ENCODE peak calls at places on chromosomes 3 and 15, in six cellular contexts. H is colonic mucosa, X is H9, A is neuronal stem cell, C is GM12878, K is HCT116. I is an unnamed sample.

GRCh38 chr3:173214576-173214975 is 73.5 kb upstream of the SPATA16 start:
- DNase-seq in H (no peak), X (no peak), A (no peak), C (no peak), K (no peak), I (no peak)

GRCh38 chr3:76438971-76439370 is 600.9 kb upstream of the ROBO2 start:
- DNase-seq in H (no peak), X (no peak), A (no peak), C (no peak), K (no peak), I (no peak)

GRCh38 chr3:78809941-78810340 is 957.9 kb downstream of the ROBO1 start:
- DNase-seq in H (no peak), X (no peak), A (no peak), C (no peak), K (no peak), I (no peak)

GRCh38 chr15:59059076-59059597 is 45.8 kb upstream of the CCNB2 start:
- DNase-seq in H (no peak), X (no peak), A (no peak), C (no peak), K (no peak), I (no peak)

GRCh38 chr3:151226088-151226563 is 23.1 kb upstream of the GPR171 start:
- DNase-seq in H (no peak), X (no peak), A (no peak), C (no peak), K (no peak), I (no peak)

GRCh38 chr15:64163662-64164362 is 990 bp upstream of the PPIB start:
- DNase-seq in H (peak; percentile 30), X (no peak), A (no peak), C (no peak), K (no peak), I (no peak)

GRCh38 chr3:122973893-122974615 is 53.5 kb downstream of the SEMA5B start:
- DNase-seq in H (no peak), X (no peak), A (no peak), C (no peak), K (no peak), I (no peak)

GRCh38 chr3:14632445-14632930 is 19.1 kb upstream of the CCDC174 start:
- DNase-seq in H (no peak), X (no peak), A (no peak), C (no peak), K (no peak), I (no peak)

GRCh38 chr3:155080692-155081091 is 573 bp downstream of the MME start:
- DNase-seq in H (no peak), X (no peak), A (no peak), C (no peak), K (no peak), I (no peak)

GRCh38 chr3:172519241-172519640 is 4.0 kb downstream of the TNFSF10 start:
- DNase-seq in H (no peak), X (no peak), A (no peak), C (no peak), K (no peak), I (no peak)

GRCh38 chr3:14150491-14151230 is 25.8 kb downstream of the TMEM43 start:
- DNase-seq in H (no peak), X (peak; percentile 12), A (no peak), C (no peak), K (no peak), I (no peak)

GRCh38 chr3:117263735-117264134 is 554.2 kb downstream of the TUSC7 start:
- DNase-seq in H (no peak), X (no peak), A (no peak), C (no peak), K (no peak), I (no peak)

GRCh38 chr3:7847521-7847920 is 654.1 kb upstream of the LMCD1 start:
- DNase-seq in H (no peak), X (no peak), A (no peak), C (no peak), K (no peak), I (no peak)

GRCh38 chr3:107942244-107942643 is 148.6 kb downstream of the CD47 start:
- DNase-seq in H (no peak), X (no peak), A (no peak), C (no peak), K (no peak), I (no peak)

GRCh38 chr3:171672124-171672523 is 138.2 kb downstream of the PLD1 start:
- DNase-seq in H (no peak), X (no peak), A (no peak), C (no peak), K (no peak), I (no peak)

GRCh38 chr3:116288480-116288879 is 156.8 kb downstream of the LSAMP start:
- DNase-seq in H (no peak), X (no peak), A (no peak), C (peak; percentile 34), K (no peak), I (no peak)

GRCh38 chr3:45972534-45973402 is 22.9 kb downstream of the FYCO1 start:
- DNase-seq in H (no peak), X (no peak), A (no peak), C (no peak), K (no peak), I (peak; percentile 44)

GRCh38 chr15:94747510-94747909 is 516.1 kb downstream of the MCTP2 start:
- DNase-seq in H (no peak), X (no peak), A (no peak), C (no peak), K (no peak), I (no peak)

GRCh38 chr3:107061466-107061865 is 315.8 kb upstream of the CCDC54 start:
- DNase-seq in H (no peak), X (no peak), A (no peak), C (no peak), K (no peak), I (no peak)

GRCh38 chr3:78728406-78729145 is 1039.2 kb downstream of the ROBO1 start:
- DNase-seq in H (peak; percentile 51), X (no peak), A (peak; percentile 15), C (no peak), K (no peak), I (no peak)

GRCh38 chr3:35932995-35933394 is 293.7 kb downstream of the ARPP21 start:
- DNase-seq in H (no peak), X (no peak), A (no peak), C (no peak), K (peak; percentile 26), I (no peak)

GRCh38 chr15:68075764-68076385 is 21.8 kb downstream of the PIAS1 start:
- DNase-seq in H (no peak), X (no peak), A (no peak), C (no peak), K (no peak), I (no peak)

GRCh38 chr15:94666553-94666952 is 435.2 kb downstream of the MCTP2 start:
- DNase-seq in H (no peak), X (no peak), A (no peak), C (no peak), K (no peak), I (no peak)

GRCh38 chr3:137809523-137809922 is 45.4 kb downstream of the SOX14 start:
- DNase-seq in H (no peak), X (no peak), A (no peak), C (no peak), K (no peak), I (no peak)

DNA sequence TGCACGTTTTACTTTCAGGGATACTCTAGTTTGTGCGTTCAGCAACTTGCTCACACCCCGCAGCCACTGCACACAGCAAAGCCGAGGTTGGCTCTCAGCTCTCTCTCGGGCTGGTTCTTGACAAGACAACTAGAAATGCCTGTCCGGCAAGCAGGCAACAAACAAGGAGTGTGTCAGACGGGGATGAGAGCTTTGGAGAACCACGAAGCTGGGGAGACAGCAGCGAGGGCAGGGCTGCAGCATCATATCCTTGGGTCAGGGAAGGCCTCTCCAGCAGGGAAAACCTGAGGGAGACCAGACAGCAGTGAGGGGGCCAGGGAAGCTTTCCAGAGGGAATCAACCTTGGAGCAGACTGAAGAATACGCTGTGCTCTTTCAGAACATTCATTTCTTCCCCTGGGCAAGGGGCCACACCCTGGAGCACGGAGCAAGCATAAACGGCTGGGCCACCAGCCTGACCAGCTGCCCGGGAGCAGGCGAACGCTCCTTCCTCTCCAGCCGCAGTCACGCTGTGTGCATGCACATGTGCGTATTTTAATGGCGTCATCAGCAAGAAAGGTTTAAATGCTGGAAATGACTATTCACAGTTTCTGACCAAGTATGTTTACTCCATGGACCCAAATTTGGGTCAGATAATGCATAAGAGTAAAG is 58.7 kb downstream of the CHSY1 start:
- DNase-seq in H (no peak), X (no peak), A (no peak), C (no peak), K (no peak), I (no peak)
- H3K27ac ChIP-seq in H (no peak overlapping the region), X (no peak overlapping the region), A (no peak overlapping the region), C (no peak overlapping the region), K (no peak overlapping the region), I (no peak overlapping the region)

GRCh38 chr15:56749982-56750381 is 16.7 kb upstream of the ZNF280D start:
- DNase-seq in H (no peak), X (no peak), A (no peak), C (no peak), K (no peak), I (no peak)
- H3K9ac ChIP-seq in H (no peak overlapping the region), X (no peak overlapping the region), A (no peak overlapping the region), C (no peak overlapping the region), K (no peak overlapping the region), I (no peak overlapping the region)

GRCh38 chr3:175222356-175222755 is 363.2 kb downstream of the NAALADL2 start:
- DNase-seq in H (no peak), X (no peak), A (no peak), C (no peak), K (no peak), I (no peak)
- H3K27ac ChIP-seq in H (no peak overlapping the region), X (no peak overlapping the region), A (no peak overlapping the region), C (no peak overlapping the region), K (no peak overlapping the region), I (no peak overlapping the region)

GRCh38 chr3:196936288-196936687 is 6.0 kb downstream of the NCBP2 start:
- DNase-seq in H (no peak), X (no peak), A (no peak), C (no peak), K (no peak), I (no peak)

GRCh38 chr3:196931157-196931556 is 11.2 kb downstream of the NCBP2 start:
- DNase-seq in H (no peak), X (no peak), A (no peak), C (no peak), K (no peak), I (no peak)

GRCh38 chr3:196927571-196928453 is 14.5 kb downstream of the NCBP2 start:
- DNase-seq in H (no peak), X (no peak), A (no peak), C (no peak), K (no peak), I (no peak)

GRCh38 chr3:196932600-196932999 is 9.7 kb downstream of the NCBP2 start:
- DNase-seq in H (no peak), X (no peak), A (no peak), C (no peak), K (no peak), I (no peak)

DNA sequence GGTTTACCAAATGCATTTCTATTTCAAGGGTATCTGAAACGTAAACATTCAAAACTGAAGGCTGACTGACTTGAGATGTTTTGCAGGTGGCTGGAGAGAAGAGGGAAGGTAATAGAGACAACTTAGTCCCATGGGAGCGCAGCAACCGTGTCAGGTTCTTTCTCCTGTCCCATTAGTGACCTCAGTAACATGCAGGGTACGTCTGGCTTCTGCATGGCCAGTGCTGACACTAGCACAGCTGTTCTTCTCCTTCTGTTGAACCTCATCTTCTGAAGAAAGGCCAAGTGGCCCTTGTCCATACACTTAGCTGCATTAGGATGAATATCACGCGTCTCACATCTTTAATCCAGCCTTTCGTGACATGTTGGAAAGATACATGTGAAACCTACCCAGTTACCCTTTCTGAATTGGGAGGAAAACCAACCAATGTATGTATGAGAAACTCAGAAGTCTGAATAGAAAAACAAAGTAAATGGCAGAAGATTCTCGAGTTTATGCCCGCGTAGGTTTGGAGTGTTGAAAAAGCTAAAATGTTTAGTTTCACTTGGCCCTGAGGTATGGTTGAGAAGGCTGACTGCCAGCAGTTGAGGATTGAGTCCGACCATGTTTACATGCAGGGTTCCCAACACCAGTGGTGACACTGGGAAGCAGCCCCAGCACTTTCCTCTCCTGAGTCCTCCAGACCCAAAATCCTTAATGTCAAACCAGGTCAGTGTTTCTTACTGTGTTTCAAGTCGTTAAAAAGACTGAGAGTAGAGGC is 10.3 kb downstream of the NCBP2 start:
- DNase-seq in H (no peak), X (no peak), A (no peak), C (no peak), K (no peak), I (no peak)
- H3K9ac ChIP-seq in H (no peak overlapping the region), X (no peak overlapping the region), A (no peak overlapping the region), C (no peak overlapping the region), K (no peak overlapping the region), I (no peak overlapping the region)

I was measured in DND-41.